ENCODE peak calls at places on chromosome 20, in nine cellular contexts. Z is CD8-positive, alpha-beta memory T cell; J is IMR-90; O is fibroblast of the aortic adventitia; W is neural progenitor cell; R is fibroblast of lung; K is uterus; H is heart right ventricle; T is CD8-positive, alpha-beta T cell. I is an unnamed sample.
A peak's percentile ranks its signal among the peaks of the same experiment; 100 is the strongest.

GRCh38 chr20:24705486-24705885 is 236.1 kb downstream of the SYNDIG1 start:
- DNase-seq in Z (no peak), J (no peak), O (peak; percentile 7), W (no peak), R (no peak), K (no peak), H (no peak), T (no peak), I (no peak)

GRCh38 chr20:49457444-49457843 is 25.0 kb downstream of the KCNB1 start:
- DNase-seq in Z (no peak), J (no peak), O (no peak), W (no peak), R (no peak), K (no peak), H (no peak), T (no peak), I (no peak)

GRCh38 chr20:1313236-1313964 is 15.5 kb downstream of the SDCBP2 start:
- DNase-seq in Z (peak; percentile 64), J (peak; percentile 71), O (peak; percentile 85), W (peak; percentile 88), R (peak; percentile 86), K (peak; percentile 75), H (peak; percentile 79), T (peak; percentile 20), I (peak; percentile 56)

GRCh38 chr20:36017034-36017951 is 48.9 kb downstream of the CNBD2 start:
- DNase-seq in Z (no peak), J (peak; percentile 56), O (peak; percentile 84), W (no peak), R (peak; percentile 59), K (peak; percentile 15), H (no peak), T (no peak), I (peak; percentile 52)

GRCh38 chr20:62662422-62662821 is 20.1 kb downstream of the SLCO4A1 start:
- DNase-seq in Z (no peak), J (peak; percentile 80), O (peak; percentile 87), W (no peak), R (peak; percentile 79), K (no peak), H (no peak), T (no peak), I (no peak)

GRCh38 chr20:7586481-7586880 is 353.8 kb downstream of the HAO1 start:
- DNase-seq in Z (no peak), J (no peak), O (no peak), W (no peak), R (no peak), K (no peak), H (no peak), T (no peak), I (no peak)

GRCh38 chr20:44642203-44643153 is 9.0 kb downstream of the ADA start:
- DNase-seq in Z (peak; percentile 21), J (peak; percentile 82), O (peak; percentile 79), W (peak; percentile 29), R (peak; percentile 87), K (peak; percentile 75), H (peak; percentile 68), T (no peak), I (peak; percentile 45)

GRCh38 chr20:2042400-2042799 is 48.5 kb upstream of the PDYN start:
- DNase-seq in Z (no peak), J (peak; percentile 40), O (peak; percentile 58), W (no peak), R (peak; percentile 1), K (no peak), H (no peak), T (no peak), I (no peak)

GRCh38 chr20:56987992-56988391 is 278.4 kb downstream of the BMP7 start:
- DNase-seq in Z (no peak), J (no peak), O (no peak), W (no peak), R (no peak), K (no peak), H (no peak), T (no peak), I (no peak)

GRCh38 chr20:37567331-37567665 is 39.6 kb upstream of the BLCAP start:
- DNase-seq in Z (no peak), J (no peak), O (no peak), W (no peak), R (no peak), K (no peak), H (no peak), T (no peak), I (peak; percentile 32)

GRCh38 chr20:50226093-50226974 is 35.7 kb downstream of the CEBPB start:
- DNase-seq in Z (no peak), J (peak; percentile 68), O (peak; percentile 65), W (no peak), R (peak; percentile 65), K (peak; percentile 74), H (no peak), T (no peak), I (no peak)

GRCh38 chr20:43558412-43559146 is at the start of gene SGK2:
- DNase-seq in Z (no peak), J (peak; percentile 43), O (peak; percentile 13), W (no peak), R (peak; percentile 30), K (no peak), H (no peak), T (no peak), I (no peak)

GRCh38 chr20:63101781-63102719 is 95.3 kb upstream of the BHLHE23 start:
- DNase-seq in Z (peak; percentile 42), J (peak; percentile 24), O (peak; percentile 52), W (peak; percentile 63), R (peak; percentile 53), K (peak; percentile 28), H (peak; percentile 36), T (peak; percentile 30), I (no peak)

GRCh38 chr20:17856837-17857605 is 111.6 kb downstream of the SNX5 start:
- DNase-seq in Z (no peak), J (no peak), O (no peak), W (no peak), R (no peak), K (no peak), H (no peak), T (no peak), I (no peak)

GRCh38 chr20:24033560-24033959 is 45.0 kb upstream of the GGTLC1 start:
- DNase-seq in Z (no peak), J (no peak), O (no peak), W (no peak), R (no peak), K (no peak), H (no peak), T (no peak), I (no peak)

GRCh38 chr20:3085571-3086072 is 1.1 kb upstream of the AVP start:
- DNase-seq in Z (no peak), J (no peak), O (no peak), W (no peak), R (no peak), K (no peak), H (no peak), T (no peak), I (no peak)

GRCh38 chr20:50001784-50002311 is 19.1 kb downstream of the SNAI1 start:
- DNase-seq in Z (no peak), J (no peak), O (no peak), W (no peak), R (no peak), K (no peak), H (no peak), T (no peak), I (no peak)

GRCh38 chr20:9440891-9441290 is 73.5 kb upstream of the LAMP5 start:
- DNase-seq in Z (no peak), J (peak; percentile 17), O (peak; percentile 4), W (no peak), R (no peak), K (no peak), H (no peak), T (no peak), I (no peak)

GRCh38 chr20:38156888-38157634 is 8.0 kb downstream of the TGM2 start:
- DNase-seq in Z (no peak), J (peak; percentile 34), O (peak; percentile 20), W (no peak), R (peak; percentile 51), K (peak; percentile 76), H (peak; percentile 68), T (no peak), I (no peak)

GRCh38 chr20:37294262-37294981 is 5.0 kb downstream of the MANBAL start:
- DNase-seq in Z (no peak), J (peak; percentile 77), O (no peak), W (no peak), R (peak; percentile 36), K (no peak), H (no peak), T (no peak), I (no peak)

GRCh38 chr20:59664389-59665055 is 60.2 kb downstream of the PHACTR3 start:
- DNase-seq in Z (no peak), J (no peak), O (no peak), W (no peak), R (no peak), K (no peak), H (no peak), T (no peak), I (no peak)

GRCh38 chr20:19706463-19706862 is 51.6 kb upstream of the RIN2 start:
- DNase-seq in Z (no peak), J (no peak), O (no peak), W (no peak), R (no peak), K (no peak), H (no peak), T (no peak), I (no peak)
- H3K4me3 ChIP-seq in Z (no peak overlapping the region), J (no peak overlapping the region), O (no peak overlapping the region), W (no peak overlapping the region), R (no peak overlapping the region), K (no peak overlapping the region), H (no peak overlapping the region), T (no peak overlapping the region), I (no peak overlapping the region)

GRCh38 chr20:5002077-5002413 is 735 bp upstream of the SLC23A2 start:
- DNase-seq in Z (peak; percentile 0), J (no peak), O (no peak), W (peak; percentile 18), R (no peak), K (peak; percentile 18), H (no peak), T (no peak), I (no peak)
- H3K4me3 ChIP-seq in Z (no peak overlapping the region), J (no peak overlapping the region), O (peak overlapping the region; percentile 76), W (peak overlapping the region; percentile 56), R (no peak overlapping the region), K (peak overlapping the region; percentile 92), H (peak overlapping the region; percentile 64), T (peak overlapping the region; percentile 55), I (peak overlapping the region; percentile 32)

DNA sequence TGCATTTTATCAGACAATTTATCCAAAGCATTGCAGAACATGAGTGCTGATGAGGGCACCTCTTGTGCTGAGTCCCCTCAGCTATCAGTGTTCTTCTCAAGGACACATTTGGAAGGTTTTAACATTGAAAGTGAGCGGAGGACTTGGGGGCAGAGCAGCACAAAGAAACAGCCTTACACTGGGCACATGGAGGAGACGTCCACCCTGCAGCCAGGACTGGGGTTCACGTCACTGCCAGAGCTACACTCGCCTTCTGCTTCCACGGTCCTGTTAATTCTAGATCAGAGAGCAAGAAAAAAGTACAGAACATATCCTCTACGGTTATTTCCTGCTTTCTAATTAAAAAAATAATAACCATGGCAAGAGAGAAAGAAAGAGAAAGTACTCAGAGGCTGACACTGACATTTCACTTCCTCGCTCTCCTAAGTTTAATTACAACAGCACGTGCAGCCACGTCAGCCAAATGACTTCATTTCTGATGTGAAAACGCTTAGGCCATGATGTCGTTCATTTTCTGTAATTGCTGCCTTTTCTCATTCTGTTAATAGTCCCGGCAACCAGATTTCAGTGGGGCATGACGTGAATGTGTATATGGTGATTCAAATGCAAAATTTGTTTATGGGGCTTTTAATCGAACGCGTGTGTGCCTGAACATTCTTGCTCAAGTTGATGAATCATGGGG is 5.1 kb downstream of the PRND start:
- DNase-seq in Z (no peak), J (peak; percentile 82), O (peak; percentile 42), W (no peak), R (peak; percentile 93), K (no peak), H (no peak), T (no peak), I (peak; percentile 75)
- H3K4me3 ChIP-seq in Z (peak overlapping the region; percentile 33), J (no peak overlapping the region), O (no peak overlapping the region), W (no peak overlapping the region), R (no peak overlapping the region), K (peak overlapping the region; percentile 17), H (peak overlapping the region; percentile 37), T (peak overlapping the region; percentile 34), I (no peak overlapping the region)

GRCh38 chr20:11001767-11002540 is 328.2 kb upstream of the JAG1 start:
- DNase-seq in Z (no peak), J (peak; percentile 56), O (no peak), W (no peak), R (peak; percentile 68), K (no peak), H (peak; percentile 19), T (no peak), I (no peak)
- H3K4me3 ChIP-seq in Z (no peak overlapping the region), J (no peak overlapping the region), O (no peak overlapping the region), W (no peak overlapping the region), R (no peak overlapping the region), K (no peak overlapping the region), H (no peak overlapping the region), T (no peak overlapping the region), I (no peak overlapping the region)